ENCODE peak calls at places on chromosomes 2 and 18, in five cellular contexts. C is activated CD4-positive, CD25-positive, alpha-beta regulatory T cell treated with anti-CD3 and anti-CD28 coated beads, Interleukin-2, amount 50 U/mL, for 72 hours; S is GM03348; R is BE2C; Z is right lobe of liver. L is an unnamed sample.

GRCh38 chr18:7020995-7021777 is 96.4 kb downstream of the LAMA1 start:
- DNase-seq in C (no peak), S (no peak), R (no peak), Z (no peak), L (no peak)

GRCh38 chr2:181070119-181070833 is 89.9 kb downstream of the UBE2E3 start:
- DNase-seq in C (no peak), S (no peak), R (no peak), Z (no peak), L (peak)

GRCh38 chr18:68791801-68792200 is 6.1 kb upstream of the CCDC102B start:
- DNase-seq in C (no peak), S (no peak), R (no peak), Z (no peak), L (no peak)

GRCh38 chr2:18077211-18077610 is 198.7 kb downstream of the KCNS3 start:
- DNase-seq in C (no peak), S (peak), R (no peak), Z (no peak), L (no peak)

GRCh38 chr18:47758000-47758399 is 172.5 kb downstream of the SMAD2 start:
- DNase-seq in C (no peak), S (no peak), R (no peak), Z (no peak), L (no peak)

GRCh38 chr2:67923696-67924095 is 139.1 kb downstream of the C1D start:
- DNase-seq in C (no peak), S (no peak), R (no peak), Z (no peak), L (no peak)

GRCh38 chr2:79666430-79666829 is 153.6 kb downstream of the CTNNA2 start:
- DNase-seq in C (no peak), S (no peak), R (no peak), Z (no peak), L (no peak)

GRCh38 chr2:213284105-213285090 is at the start of gene SPAG16:
- DNase-seq in C (peak), S (peak), R (peak), Z (peak), L (peak)

L was measured in AG08395.